ENCODE peak calls at places on chromosomes 12 and 14, in nine cellular contexts. One of them, this sample, is unnamed.

GRCh38 chr12:52655251-52655650 is 3.2 kb upstream of the KRT2 start:
- DNase-seq in neural progenitor cell: no peak
- DNase-seq in esophagus squamous epithelium: no peak
- DNase-seq in fibroblast of lung: no peak
- DNase-seq in lung: no peak
- DNase-seq in psoas muscle: no peak
- DNase-seq in GM23338: no peak
- DNase-seq in caudate nucleus: no peak
- DNase-seq in mammary epithelial cell: peak
- DNase-seq in this sample: no peak

GRCh38 chr12:95648990-95649791 is 97.9 kb upstream of the USP44 start:
- DNase-seq in neural progenitor cell: no peak
- DNase-seq in mammary epithelial cell: peak
- DNase-seq in GM23338: no peak
- DNase-seq in caudate nucleus: no peak
- DNase-seq in fibroblast of lung: peak
- DNase-seq in lung: no peak
- DNase-seq in psoas muscle: no peak
- DNase-seq in esophagus squamous epithelium: no peak
- DNase-seq in this sample: no peak

GRCh38 chr14:100764716-100765115 is 38.0 kb downstream of the DLK1 start:
- DNase-seq in esophagus squamous epithelium: no peak
- DNase-seq in neural progenitor cell: peak
- DNase-seq in lung: no peak
- DNase-seq in fibroblast of lung: no peak
- DNase-seq in mammary epithelial cell: no peak
- DNase-seq in GM23338: no peak
- DNase-seq in caudate nucleus: no peak
- DNase-seq in psoas muscle: peak
- DNase-seq in this sample: no peak

GRCh38 chr12:64160718-64161060 is 61.4 kb downstream of the KICS2 start:
- DNase-seq in neural progenitor cell: no peak
- DNase-seq in esophagus squamous epithelium: no peak
- DNase-seq in caudate nucleus: no peak
- DNase-seq in mammary epithelial cell: peak
- DNase-seq in lung: no peak
- DNase-seq in GM23338: no peak
- DNase-seq in fibroblast of lung: peak
- DNase-seq in psoas muscle: no peak
- DNase-seq in this sample: no peak

GRCh38 chr12:6154730-6155459 is 30.4 kb upstream of the VWF start:
- DNase-seq in caudate nucleus: no peak
- DNase-seq in mammary epithelial cell: no peak
- DNase-seq in esophagus squamous epithelium: no peak
- DNase-seq in neural progenitor cell: no peak
- DNase-seq in psoas muscle: peak
- DNase-seq in fibroblast of lung: no peak
- DNase-seq in lung: peak
- DNase-seq in GM23338: no peak
- DNase-seq in this sample: no peak

GRCh38 chr12:1834186-1834925 is 14.0 kb downstream of the LRTM2 start:
- DNase-seq in lung: no peak
- DNase-seq in GM23338: no peak
- DNase-seq in esophagus squamous epithelium: no peak
- DNase-seq in psoas muscle: peak
- DNase-seq in fibroblast of lung: no peak
- DNase-seq in mammary epithelial cell: no peak
- DNase-seq in neural progenitor cell: no peak
- DNase-seq in caudate nucleus: no peak
- DNase-seq in this sample: no peak

GRCh38 chr12:121676190-121676589 is 6.7 kb upstream of the MORN3 start:
- DNase-seq in GM23338: peak
- DNase-seq in esophagus squamous epithelium: no peak
- DNase-seq in lung: no peak
- DNase-seq in mammary epithelial cell: no peak
- DNase-seq in neural progenitor cell: no peak
- DNase-seq in psoas muscle: no peak
- DNase-seq in caudate nucleus: no peak
- DNase-seq in fibroblast of lung: no peak
- DNase-seq in this sample: no peak

GRCh38 chr12:53113307-53113706 is 10.0 kb downstream of the SOAT2 start:
- DNase-seq in lung: no peak
- DNase-seq in neural progenitor cell: no peak
- DNase-seq in GM23338: no peak
- DNase-seq in esophagus squamous epithelium: no peak
- DNase-seq in mammary epithelial cell: no peak
- DNase-seq in fibroblast of lung: no peak
- DNase-seq in psoas muscle: no peak
- DNase-seq in caudate nucleus: no peak
- DNase-seq in this sample: no peak

GRCh38 chr12:101078881-101079280 is 131.2 kb downstream of the SLC5A8 start:
- DNase-seq in fibroblast of lung: no peak
- DNase-seq in esophagus squamous epithelium: no peak
- DNase-seq in psoas muscle: no peak
- DNase-seq in caudate nucleus: no peak
- DNase-seq in GM23338: no peak
- DNase-seq in neural progenitor cell: no peak
- DNase-seq in lung: no peak
- DNase-seq in mammary epithelial cell: no peak
- DNase-seq in this sample: no peak

GRCh38 chr14:75426332-75427125 is 1.3 kb upstream of the JDP2 start:
- DNase-seq in caudate nucleus: no peak
- DNase-seq in fibroblast of lung: no peak
- DNase-seq in neural progenitor cell: no peak
- DNase-seq in lung: no peak
- DNase-seq in esophagus squamous epithelium: no peak
- DNase-seq in GM23338: no peak
- DNase-seq in psoas muscle: no peak
- DNase-seq in mammary epithelial cell: no peak
- DNase-seq in this sample: no peak

DNA sequence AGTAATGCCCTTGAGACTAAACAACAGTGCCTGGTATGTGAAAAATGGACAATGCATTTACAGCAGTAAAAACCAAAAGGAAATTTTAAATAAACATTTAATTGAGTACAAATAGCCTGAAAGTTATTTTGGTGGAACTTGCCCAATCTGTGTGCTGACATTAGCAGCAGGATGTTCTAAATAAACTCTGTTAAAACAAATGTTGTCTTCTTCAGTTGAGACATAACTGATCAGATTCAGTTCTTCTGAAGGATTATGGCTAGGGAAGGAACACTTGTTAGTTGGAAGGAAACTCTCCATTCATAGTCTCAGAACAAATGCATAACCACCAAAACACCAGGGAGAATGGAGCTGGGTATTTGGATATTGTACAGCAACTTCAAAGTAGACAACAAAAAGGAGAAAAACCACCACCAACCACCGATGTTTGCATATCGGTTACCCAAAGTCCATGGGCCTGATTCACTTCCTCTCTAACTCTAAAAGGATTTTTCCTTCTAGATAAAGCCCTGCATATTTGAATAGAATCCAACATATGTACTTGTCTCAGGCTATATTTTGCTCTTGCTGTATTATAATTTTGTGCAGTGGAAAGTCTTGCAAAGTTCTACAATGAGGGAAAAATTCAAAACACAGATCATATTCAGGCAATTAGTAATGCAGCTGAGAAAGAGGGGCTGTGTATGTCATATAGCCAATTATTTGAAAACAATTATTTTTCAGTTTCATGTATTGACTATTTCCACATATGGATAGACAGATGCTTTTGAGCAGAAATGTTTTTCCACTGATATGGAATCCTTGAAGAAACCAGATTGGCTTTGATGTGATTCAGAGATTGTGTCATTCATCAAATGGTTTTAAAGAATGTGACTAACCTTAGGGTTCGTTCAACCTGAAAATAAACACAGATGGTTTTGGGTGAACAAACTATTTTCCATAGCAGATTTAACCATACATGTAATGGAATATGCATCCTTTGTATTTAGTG is 152.2 kb upstream of the BMP4 start:
- DNase-seq in esophagus squamous epithelium: no peak
- DNase-seq in lung: no peak
- DNase-seq in psoas muscle: no peak
- DNase-seq in mammary epithelial cell: peak
- DNase-seq in fibroblast of lung: peak
- DNase-seq in GM23338: no peak
- DNase-seq in neural progenitor cell: no peak
- DNase-seq in caudate nucleus: no peak
- DNase-seq in this sample: no peak
- H3K27ac ChIP-seq in esophagus squamous epithelium: no peak
- H3K27ac ChIP-seq in lung: no peak
- H3K27ac ChIP-seq in psoas muscle: no peak
- H3K27ac ChIP-seq in mammary epithelial cell: peak
- H3K27ac ChIP-seq in fibroblast of lung: no peak
- H3K27ac ChIP-seq in GM23338: no peak
- H3K27ac ChIP-seq in neural progenitor cell: no peak
- H3K27ac ChIP-seq in caudate nucleus: no peak
- H3K27ac ChIP-seq in this sample: no peak

GRCh38 chr14:104184506-104184905 is 46.1 kb downstream of the KIF26A start:
- DNase-seq in mammary epithelial cell: no peak
- DNase-seq in psoas muscle: no peak
- DNase-seq in lung: no peak
- DNase-seq in caudate nucleus: no peak
- DNase-seq in esophagus squamous epithelium: no peak
- DNase-seq in GM23338: no peak
- DNase-seq in neural progenitor cell: no peak
- DNase-seq in fibroblast of lung: no peak
- DNase-seq in this sample: no peak

GRCh38 chr14:104186575-104186974 is 48.2 kb downstream of the KIF26A start:
- DNase-seq in mammary epithelial cell: no peak
- DNase-seq in psoas muscle: no peak
- DNase-seq in fibroblast of lung: no peak
- DNase-seq in esophagus squamous epithelium: no peak
- DNase-seq in neural progenitor cell: no peak
- DNase-seq in caudate nucleus: no peak
- DNase-seq in GM23338: no peak
- DNase-seq in lung: no peak
- DNase-seq in this sample: no peak

GRCh38 chr14:104185916-104186495 is 47.6 kb downstream of the KIF26A start:
- DNase-seq in caudate nucleus: no peak
- DNase-seq in GM23338: no peak
- DNase-seq in neural progenitor cell: no peak
- DNase-seq in esophagus squamous epithelium: no peak
- DNase-seq in mammary epithelial cell: no peak
- DNase-seq in psoas muscle: no peak
- DNase-seq in fibroblast of lung: no peak
- DNase-seq in lung: no peak
- DNase-seq in this sample: no peak

GRCh38 chr14:104183796-104184195 is 45.4 kb downstream of the KIF26A start:
- DNase-seq in psoas muscle: no peak
- DNase-seq in GM23338: no peak
- DNase-seq in fibroblast of lung: no peak
- DNase-seq in mammary epithelial cell: no peak
- DNase-seq in caudate nucleus: no peak
- DNase-seq in neural progenitor cell: no peak
- DNase-seq in lung: no peak
- DNase-seq in esophagus squamous epithelium: no peak
- DNase-seq in this sample: no peak

DNA sequence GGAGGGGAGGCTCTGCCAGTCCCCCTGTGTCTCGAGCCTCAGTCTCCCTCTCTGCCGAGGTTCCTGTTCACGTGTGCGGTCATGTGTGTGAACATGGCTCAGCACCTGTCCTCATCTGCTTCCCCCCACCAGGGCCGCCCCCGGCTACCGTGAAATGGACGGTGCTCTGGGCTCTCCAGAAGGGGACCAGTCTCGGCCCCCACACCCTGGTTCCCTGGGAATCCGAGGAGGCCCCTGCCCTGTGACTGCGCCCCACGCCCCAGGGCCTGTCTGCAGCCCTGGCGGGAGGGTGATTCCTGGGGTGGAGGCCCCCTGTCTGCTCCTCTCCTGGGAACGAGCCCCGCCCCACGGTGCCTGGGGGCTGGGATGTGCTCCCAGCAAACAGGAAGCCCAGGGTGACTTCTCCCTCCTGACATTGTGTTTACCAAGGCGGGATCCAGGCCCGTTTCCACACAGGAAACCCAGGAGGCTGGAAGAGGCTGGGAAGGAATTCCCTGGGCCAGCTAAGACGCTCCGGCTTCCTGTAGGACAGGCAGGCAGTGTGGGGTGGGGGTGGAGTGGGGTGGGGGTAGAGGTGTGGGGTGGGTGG is 46.6 kb downstream of the KIF26A start:
- DNase-seq in fibroblast of lung: no peak
- DNase-seq in caudate nucleus: no peak
- DNase-seq in GM23338: no peak
- DNase-seq in esophagus squamous epithelium: no peak
- DNase-seq in psoas muscle: no peak
- DNase-seq in neural progenitor cell: no peak
- DNase-seq in lung: no peak
- DNase-seq in mammary epithelial cell: no peak
- DNase-seq in this sample: no peak
- H3K27ac ChIP-seq in fibroblast of lung: no peak
- H3K27ac ChIP-seq in caudate nucleus: no peak
- H3K27ac ChIP-seq in GM23338: no peak
- H3K27ac ChIP-seq in esophagus squamous epithelium: peak
- H3K27ac ChIP-seq in psoas muscle: no peak
- H3K27ac ChIP-seq in neural progenitor cell: no peak
- H3K27ac ChIP-seq in lung: peak
- H3K27ac ChIP-seq in mammary epithelial cell: no peak
- H3K27ac ChIP-seq in this sample: no peak

GRCh38 chr12:11794311-11794710 is 144.8 kb downstream of the ETV6 start:
- DNase-seq in mammary epithelial cell: no peak
- DNase-seq in caudate nucleus: no peak
- DNase-seq in GM23338: no peak
- DNase-seq in lung: no peak
- DNase-seq in neural progenitor cell: no peak
- DNase-seq in esophagus squamous epithelium: no peak
- DNase-seq in psoas muscle: peak
- DNase-seq in fibroblast of lung: no peak
- DNase-seq in this sample: no peak
- H3K27ac ChIP-seq in mammary epithelial cell: no peak
- H3K27ac ChIP-seq in caudate nucleus: no peak
- H3K27ac ChIP-seq in GM23338: peak
- H3K27ac ChIP-seq in lung: peak
- H3K27ac ChIP-seq in neural progenitor cell: no peak
- H3K27ac ChIP-seq in esophagus squamous epithelium: peak
- H3K27ac ChIP-seq in psoas muscle: peak
- H3K27ac ChIP-seq in fibroblast of lung: no peak
- H3K27ac ChIP-seq in this sample: no peak

DNA sequence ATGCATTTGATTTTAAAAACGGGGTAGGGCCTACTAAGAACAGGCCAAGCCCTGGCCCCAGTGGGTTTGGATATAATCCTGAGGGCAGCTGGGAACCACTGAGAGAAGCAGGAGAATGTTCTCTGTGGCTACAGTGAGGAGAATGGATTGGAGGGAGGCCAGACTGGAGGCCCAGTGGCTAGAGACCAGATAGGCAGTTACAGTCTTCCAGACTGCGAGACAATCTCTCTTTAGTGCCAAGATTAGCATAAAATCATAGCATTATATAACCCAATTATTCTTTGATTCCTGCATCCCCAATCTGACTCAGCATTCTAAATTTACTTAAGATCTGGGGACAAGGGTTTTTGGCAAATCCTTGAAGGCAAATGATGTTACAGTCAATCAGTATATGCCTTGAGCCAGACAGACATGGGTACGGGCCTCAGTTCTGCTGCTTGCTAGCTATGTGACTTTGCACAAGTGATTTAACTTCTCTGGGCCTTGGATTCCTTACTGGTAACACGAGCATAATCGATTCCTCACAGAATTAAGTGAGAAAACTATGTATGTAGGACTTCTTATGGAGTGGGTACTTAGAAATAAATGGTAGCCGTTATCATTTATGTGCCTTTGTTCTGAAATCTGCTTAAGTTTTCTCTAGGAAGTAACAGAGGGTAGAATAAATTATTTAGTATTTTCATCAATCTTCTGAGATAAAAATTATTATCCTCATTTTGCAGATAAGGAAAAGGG is 18.3 kb downstream of the NINJ2 start:
- DNase-seq in mammary epithelial cell: no peak
- DNase-seq in psoas muscle: no peak
- DNase-seq in GM23338: no peak
- DNase-seq in lung: no peak
- DNase-seq in caudate nucleus: no peak
- DNase-seq in neural progenitor cell: no peak
- DNase-seq in esophagus squamous epithelium: no peak
- DNase-seq in fibroblast of lung: peak
- DNase-seq in this sample: no peak
- H3K27ac ChIP-seq in mammary epithelial cell: no peak
- H3K27ac ChIP-seq in psoas muscle: peak
- H3K27ac ChIP-seq in GM23338: no peak
- H3K27ac ChIP-seq in lung: peak
- H3K27ac ChIP-seq in caudate nucleus: peak
- H3K27ac ChIP-seq in neural progenitor cell: no peak
- H3K27ac ChIP-seq in esophagus squamous epithelium: peak
- H3K27ac ChIP-seq in fibroblast of lung: no peak
- H3K27ac ChIP-seq in this sample: peak